ENCODE peak calls at places on chromosomes 12 and 14, in four cellular contexts. I is stomach, J is body of pancreas, M is IMR-90. Y is an unnamed sample.

GRCh38 chr12:9922429-9922828 is 9.7 kb downstream of the CLEC2A start:
- DNase-seq in I (no peak), J (no peak), M (no peak), Y (no peak)

GRCh38 chr12:38892090-38892786 is 13.2 kb downstream of the CPNE8 start:
- DNase-seq in I (peak), J (peak), M (no peak), Y (no peak)

GRCh38 chr14:21791749-21792148 is 118.1 kb upstream of the OR4E1 start:
- DNase-seq in I (no peak), J (no peak), M (no peak), Y (no peak)

GRCh38 chr12:104433061-104433460 is 23.7 kb upstream of the CHST11 start:
- DNase-seq in I (no peak), J (no peak), M (no peak), Y (no peak)

GRCh38 chr12:131114942-131115584 is 161.4 kb downstream of the ADGRD1 start:
- DNase-seq in I (no peak), J (no peak), M (no peak), Y (no peak)

GRCh38 chr12:98701166-98701565 is 56.1 kb downstream of the APAF1 start:
- DNase-seq in I (no peak), J (no peak), M (peak), Y (no peak)

GRCh38 chr14:24943024-24943423 is 106.9 kb downstream of the STXBP6 start:
- DNase-seq in I (no peak), J (peak), M (no peak), Y (peak)

GRCh38 chr12:75481774-75482173 is 1.2 kb downstream of the GLIPR1 start:
- DNase-seq in I (no peak), J (no peak), M (peak), Y (no peak)

GRCh38 chr12:97386133-97386581 is 76.4 kb upstream of the RMST start:
- DNase-seq in I (no peak), J (peak), M (no peak), Y (peak)

GRCh38 chr12:9750276-9751203 is 10.2 kb downstream of the CD69 start:
- DNase-seq in I (no peak), J (peak), M (peak), Y (peak)

GRCh38 chr14:60514378-60515243 is 5.7 kb downstream of the SIX6 start:
- DNase-seq in I (no peak), J (peak), M (no peak), Y (no peak)

GRCh38 chr12:57175428-57176138 is 28.2 kb upstream of the LRP1-AS start:
- DNase-seq in I (peak), J (peak), M (peak), Y (peak)

GRCh38 chr12:9751204-9752144 is 9.2 kb downstream of the CD69 start:
- DNase-seq in I (no peak), J (no peak), M (peak), Y (no peak)

GRCh38 chr12:1833596-1834028 is 13.2 kb downstream of the LRTM2 start:
- DNase-seq in I (no peak), J (no peak), M (no peak), Y (no peak)

GRCh38 chr12:50505945-50506344 is 1.2 kb downstream of the DIP2B start:
- DNase-seq in I (no peak), J (peak), M (no peak), Y (peak)

GRCh38 chr12:75935544-75936242 is 95.9 kb downstream of the PHLDA1 start:
- DNase-seq in I (no peak), J (no peak), M (no peak), Y (no peak)

GRCh38 chr12:29229158-29229505 is 80.1 kb downstream of the FAR2 start:
- DNase-seq in I (no peak), J (no peak), M (no peak), Y (no peak)

GRCh38 chr12:44287545-44287944 is 451.7 kb downstream of the TMEM117 start:
- DNase-seq in I (no peak), J (no peak), M (peak), Y (no peak)

GRCh38 chr12:91202390-91202789 is 19.8 kb upstream of the DCN start:
- DNase-seq in I (no peak), J (no peak), M (no peak), Y (no peak)

GRCh38 chr14:105091335-105092123 is 26.3 kb upstream of the GPR132 start:
- DNase-seq in I (peak), J (peak), M (no peak), Y (peak)
- TF ChIP-seq POLR2A in I (no peak), J (peak), M (no peak), Y (no peak)

GRCh38 chr14:102500190-102500661 is 9.3 kb downstream of the ANKRD9 start:
- DNase-seq in I (no peak), J (no peak), M (peak), Y (peak)
- TF ChIP-seq POLR2A in I (no peak), J (no peak), M (no peak), Y (peak)

DNA sequence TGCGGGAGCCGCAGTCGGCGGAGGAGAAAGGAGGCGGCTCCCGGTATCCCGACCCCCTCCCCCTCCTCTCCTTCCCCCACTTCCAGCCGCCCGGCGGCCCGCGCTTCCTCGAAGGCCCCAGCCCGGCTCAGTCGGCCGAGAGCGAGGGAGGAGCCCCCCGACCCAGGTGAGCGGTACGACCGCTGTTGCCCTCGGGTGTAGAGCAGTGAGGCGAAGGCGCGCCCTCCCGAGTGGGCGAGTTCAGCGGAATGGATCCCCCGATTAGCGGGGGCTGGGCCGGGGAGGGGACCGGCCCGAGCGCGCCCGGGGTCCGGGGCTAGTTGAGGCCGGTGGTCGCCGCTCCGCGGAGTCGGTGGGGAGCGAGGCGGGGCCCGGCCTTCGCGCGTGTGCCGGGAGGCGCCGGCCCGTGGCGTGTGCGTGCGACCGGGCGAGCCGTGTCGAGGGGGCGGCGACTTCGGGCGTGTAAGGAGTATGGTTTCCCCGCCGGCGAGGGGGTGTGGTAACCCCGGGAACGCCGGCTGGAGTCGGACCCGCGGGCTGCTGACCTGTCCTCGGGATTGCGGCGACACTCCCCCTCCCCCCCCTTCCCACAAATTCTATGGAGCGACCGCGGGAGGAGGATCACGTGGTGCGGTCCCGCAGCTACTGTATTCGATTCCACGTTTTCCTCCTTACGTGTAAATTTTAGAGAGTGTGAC is 490 bp downstream of the RIMKLB start:
- DNase-seq in I (peak), J (peak), M (peak), Y (peak)
- TF ChIP-seq POLR2A in I (no peak), J (no peak), M (no peak), Y (no peak)

GRCh38 chr14:103343905-103344797 is 10.1 kb downstream of the EIF5 start:
- DNase-seq in I (no peak), J (no peak), M (no peak), Y (no peak)
- TF ChIP-seq POLR2A in I (no peak), J (no peak), M (no peak), Y (no peak)

GRCh38 chr14:32692441-32692840 is 246.2 kb upstream of the NPAS3 start:
- DNase-seq in I (no peak), J (no peak), M (no peak), Y (no peak)

GRCh38 chr14:32693114-32693513 is 245.6 kb upstream of the NPAS3 start:
- DNase-seq in I (no peak), J (no peak), M (peak), Y (peak)

GRCh38 chr14:32696325-32697101 is 242.2 kb upstream of the NPAS3 start:
- DNase-seq in I (no peak), J (no peak), M (no peak), Y (no peak)

GRCh38 chr14:32697114-32697513 is 241.6 kb upstream of the NPAS3 start:
- DNase-seq in I (no peak), J (no peak), M (no peak), Y (no peak)

DNA sequence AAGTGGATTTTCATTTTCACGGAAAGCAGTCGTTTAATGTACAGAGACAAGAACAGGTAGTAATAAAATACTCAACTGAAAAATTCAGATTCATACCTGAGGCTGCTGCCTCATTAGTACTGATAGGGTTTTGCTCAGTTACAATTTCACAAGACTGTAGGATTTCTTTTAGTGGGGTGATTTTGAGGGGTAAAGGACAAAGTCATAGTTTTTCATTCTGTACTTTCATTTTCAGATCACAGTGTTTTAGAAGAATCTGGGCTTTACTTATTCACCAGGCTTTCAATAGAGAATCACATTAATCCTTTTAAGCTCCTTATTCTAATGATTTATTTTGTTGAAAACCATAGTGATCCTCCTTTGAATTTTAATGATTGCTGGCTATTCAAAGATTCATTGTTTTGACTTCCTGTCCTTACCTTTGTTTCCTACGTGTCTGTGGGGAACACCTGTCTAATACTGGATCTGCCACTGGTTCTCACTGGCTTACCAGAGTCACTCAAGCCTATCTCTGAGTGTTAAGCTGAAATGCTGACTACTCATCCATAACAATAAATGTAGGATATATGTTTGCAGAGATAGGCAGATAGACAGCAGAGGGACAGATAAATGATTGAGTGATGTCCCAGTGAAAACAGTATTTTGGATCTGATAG is 243.8 kb upstream of the NPAS3 start:
- DNase-seq in I (no peak), J (no peak), M (no peak), Y (no peak)
- TF ChIP-seq POLR2A in I (no peak), J (no peak), M (no peak), Y (no peak)

GRCh38 chr12:132908145-132909029 is 21.0 kb upstream of the CHFR start:
- DNase-seq in I (peak), J (peak), M (peak), Y (peak)
- TF ChIP-seq POLR2A in I (no peak), J (peak), M (no peak), Y (peak)

GRCh38 chr14:96139879-96140278 is 64.8 kb upstream of the BDKRB2 start:
- DNase-seq in I (no peak), J (no peak), M (peak), Y (no peak)
- TF ChIP-seq POLR2A in I (no peak), J (no peak), M (no peak), Y (no peak)

DNA sequence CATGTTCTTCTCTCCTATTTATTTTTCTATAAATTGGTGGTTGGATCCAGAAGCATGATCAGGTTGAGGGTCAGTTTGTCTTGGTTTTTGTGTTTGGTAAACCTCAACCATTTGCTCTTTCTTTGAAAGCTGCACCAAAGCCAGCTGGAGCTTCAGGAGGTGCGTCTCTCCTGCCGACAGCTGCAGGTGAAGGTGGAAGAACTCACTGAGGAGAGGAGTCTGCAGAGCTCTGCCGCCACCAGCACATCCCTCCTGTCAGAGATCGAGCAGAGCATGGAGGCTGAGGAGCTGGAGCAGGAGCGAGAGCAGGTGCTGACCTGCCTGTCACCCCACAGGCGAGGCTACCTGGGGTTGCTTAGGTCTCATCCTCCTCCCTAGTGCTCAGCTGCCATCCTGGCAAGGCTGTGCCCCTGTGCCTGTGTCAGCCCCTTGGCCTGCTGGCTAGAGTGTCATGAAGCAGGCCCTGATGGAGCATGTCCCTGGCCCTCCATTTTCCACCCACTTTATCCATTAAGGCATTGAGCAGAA is 45.0 kb downstream of the RAB35 start:
- DNase-seq in I (no peak), J (no peak), M (no peak), Y (no peak)
- TF ChIP-seq POLR2A in I (no peak), J (no peak), M (no peak), Y (no peak)

GRCh38 chr12:54330442-54330841 is 5.5 kb downstream of the COPZ1 start:
- DNase-seq in I (no peak), J (no peak), M (no peak), Y (no peak)

GRCh38 chr12:54329756-54330155 is 4.8 kb downstream of the COPZ1 start:
- DNase-seq in I (no peak), J (no peak), M (no peak), Y (no peak)

GRCh38 chr12:54328595-54329337 is 3.8 kb downstream of the COPZ1 start:
- DNase-seq in I (no peak), J (no peak), M (no peak), Y (no peak)

GRCh38 chr12:54321363-54321762 is 3.6 kb upstream of the COPZ1 start:
- DNase-seq in I (no peak), J (no peak), M (no peak), Y (no peak)

DNA sequence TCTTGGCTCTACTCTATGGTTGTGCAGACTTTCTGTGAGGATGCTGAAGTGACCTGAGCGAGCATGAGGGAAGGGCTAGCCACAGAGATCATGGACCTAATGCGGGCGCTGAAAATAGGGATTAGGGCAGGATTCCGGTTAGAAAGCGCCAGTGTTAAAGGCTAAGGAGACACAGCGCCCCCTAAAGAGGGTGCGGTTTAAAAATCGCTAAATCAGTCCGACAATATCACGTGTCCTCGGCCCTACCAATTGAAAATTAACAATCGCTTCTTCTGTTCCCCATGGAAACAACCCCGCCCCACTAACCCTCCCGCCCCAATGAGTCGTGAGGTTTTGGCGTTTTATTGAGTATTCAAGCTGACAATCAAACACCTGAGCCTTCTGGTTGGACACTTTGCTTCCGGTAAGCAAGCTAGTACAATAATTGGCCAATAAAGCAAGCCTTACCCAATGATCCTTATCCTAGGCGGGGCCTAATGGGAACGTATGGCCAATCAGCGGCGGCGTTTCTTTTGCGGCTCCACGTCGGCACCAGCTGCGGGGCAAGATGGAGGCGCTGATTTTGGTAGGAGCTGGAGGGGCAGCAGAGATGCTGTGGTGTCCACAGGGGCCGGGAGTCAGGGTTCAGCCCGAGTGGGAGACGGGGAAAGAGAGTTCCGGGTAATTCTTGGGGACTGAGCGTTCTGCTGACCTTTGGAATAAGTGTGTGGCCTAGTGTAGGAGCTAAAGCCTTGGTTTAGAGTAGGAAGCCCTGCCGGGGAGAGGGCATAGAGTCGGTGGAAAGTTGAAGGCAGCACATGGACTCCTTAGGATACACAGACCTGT is at the start of gene COPZ1:
- DNase-seq in I (peak), J (peak), M (peak), Y (peak)
- TF ChIP-seq POLR2A in I (no peak), J (peak), M (peak), Y (peak)